ENCODE peak calls at places on chromosomes 2 and 18, in four cellular contexts. N is fibroblast of pulmonary artery, D is cardiac muscle cell, B is osteocyte. Q is an unnamed sample.

GRCh38 chr2:152715854-152716428 is 1.3 kb downstream of the PRPF40A start:
- DNase-seq in B (no peak), N (peak; percentile 32), D (peak; percentile 21), Q (no peak)

GRCh38 chr2:125564471-125564870 is 1091.5 kb upstream of the GYPC start:
- DNase-seq in N (no peak), D (no peak), B (no peak), Q (no peak)

GRCh38 chr18:59744271-59744721 is 47.1 kb upstream of the CCBE1 start:
- DNase-seq in D (peak; percentile 89), N (peak; percentile 88), B (no peak), Q (no peak)

GRCh38 chr2:14520385-14520945 is 112.1 kb upstream of the LRATD1 start:
- DNase-seq in N (no peak), B (no peak), D (no peak), Q (no peak)

GRCh38 chr2:61328707-61329251 is 142.1 kb downstream of the USP34 start:
- DNase-seq in D (no peak), B (no peak), N (no peak), Q (peak; percentile 17)

GRCh38 chr2:45170191-45170975 is 161.1 kb upstream of the SIX2 start:
- DNase-seq in B (no peak), N (no peak), D (no peak), Q (no peak)

GRCh38 chr2:43368483-43369385 is 142.3 kb upstream of the ZFP36L2 start:
- DNase-seq in N (peak; percentile 29), D (peak; percentile 53), B (no peak), Q (no peak)

GRCh38 chr2:12965540-12966269 is 249.0 kb downstream of the TRIB2 start:
- DNase-seq in N (peak; percentile 77), B (no peak), D (peak; percentile 70), Q (no peak)

GRCh38 chr2:113211226-113212105 is 37.7 kb downstream of the PSD4 start:
- DNase-seq in B (no peak), D (no peak), N (peak; percentile 26), Q (no peak)

GRCh38 chr2:64844087-64844486 is 145.1 kb upstream of the SLC1A4 start:
- DNase-seq in B (no peak), D (no peak), N (no peak), Q (no peak)

GRCh38 chr2:179745615-179746263 is 115.7 kb downstream of the ZNF385B start:
- DNase-seq in N (no peak), D (no peak), B (no peak), Q (no peak)

GRCh38 chr2:104969564-104969963 is 68.3 kb upstream of the MRPS9 start:
- DNase-seq in N (no peak), B (no peak), D (no peak), Q (no peak)

GRCh38 chr2:237907144-237907543 is 47.7 kb downstream of the RAMP1 start:
- DNase-seq in D (no peak), B (no peak), N (peak; percentile 35), Q (no peak)

GRCh38 chr2:73913414-73914054 is 13.1 kb upstream of the DGUOK start:
- DNase-seq in D (no peak), N (no peak), B (no peak), Q (no peak)

GRCh38 chr18:58535340-58536186 is 93.3 kb downstream of the ALPK2 start:
- DNase-seq in N (peak; percentile 64), B (no peak), D (peak; percentile 29), Q (peak; percentile 70)

GRCh38 chr18:23141022-23141999 is 6.0 kb downstream of the CABLES1 start:
- DNase-seq in N (peak; percentile 31), B (no peak), D (no peak), Q (no peak)

GRCh38 chr18:45547910-45548309 is 67.4 kb upstream of the SLC14A2 start:
- DNase-seq in D (no peak), B (no peak), N (no peak), Q (no peak)

GRCh38 chr18:68387246-68387645 is 327.7 kb downstream of the TMX3 start:
- DNase-seq in N (no peak), B (no peak), D (no peak), Q (no peak)

GRCh38 chr2:35530615-35531135 is 824.9 kb upstream of the CRIM1 start:
- DNase-seq in N (no peak), B (no peak), D (no peak), Q (no peak)

GRCh38 chr2:55010149-55010591 is 40.1 kb downstream of the RTN4 start:
- DNase-seq in N (peak; percentile 49), D (peak; percentile 52), B (no peak), Q (peak; percentile 48)

GRCh38 chr2:73269686-73270465 is 14.4 kb downstream of the FBXO41 start:
- DNase-seq in D (no peak), B (no peak), N (no peak), Q (no peak)

GRCh38 chr2:31318360-31319336 is 84.7 kb downstream of the EHD3 start:
- DNase-seq in D (peak; percentile 81), N (peak; percentile 31), B (peak; percentile 81), Q (no peak)

GRCh38 chr2:138030459-138030858 is 66.2 kb downstream of the HNMT start:
- DNase-seq in B (no peak), D (peak; percentile 59), N (peak; percentile 63), Q (peak; percentile 11)

GRCh38 chr2:134657650-134658250 is 61.0 kb downstream of the TMEM163 start:
- DNase-seq in D (no peak), B (peak; percentile 34), N (peak; percentile 5), Q (no peak)

GRCh38 chr18:23689031-23689615 is at the start of gene LAMA3:
- DNase-seq in N (no peak), D (peak; percentile 46), B (no peak), Q (peak; percentile 37)

GRCh38 chr2:207975910-207976309 is 49.4 kb downstream of the PLEKHM3 start:
- DNase-seq in N (no peak), D (no peak), B (no peak), Q (no peak)

GRCh38 chr2:69280017-69280671 is 106.9 kb downstream of the GFPT1 start:
- DNase-seq in N (no peak), D (peak; percentile 38), B (no peak), Q (no peak)

GRCh38 chr2:146312899-146313298 is 1531.9 kb upstream of the ACVR2A start:
- DNase-seq in N (peak; percentile 59), D (peak; percentile 58), B (no peak), Q (no peak)
- TF ChIP-seq CTCF in N (peak; percentile 30), D (peak; percentile 30), B (peak; percentile 63), Q (no peak)

GRCh38 chr2:128306931-128307460 is 11.7 kb downstream of the HS6ST1 start:
- DNase-seq in N (no peak), B (no peak), D (no peak), Q (no peak)

GRCh38 chr2:128307595-128307994 is 11.1 kb downstream of the HS6ST1 start:
- DNase-seq in B (no peak), N (no peak), D (no peak), Q (no peak)

GRCh38 chr2:128304715-128305554 is 13.7 kb downstream of the HS6ST1 start:
- DNase-seq in D (peak; percentile 97), N (peak; percentile 96), B (no peak), Q (no peak)

GRCh38 chr2:128305555-128306080 is 13.1 kb downstream of the HS6ST1 start:
- DNase-seq in N (peak; percentile 51), B (no peak), D (no peak), Q (peak; percentile 59)

DNA sequence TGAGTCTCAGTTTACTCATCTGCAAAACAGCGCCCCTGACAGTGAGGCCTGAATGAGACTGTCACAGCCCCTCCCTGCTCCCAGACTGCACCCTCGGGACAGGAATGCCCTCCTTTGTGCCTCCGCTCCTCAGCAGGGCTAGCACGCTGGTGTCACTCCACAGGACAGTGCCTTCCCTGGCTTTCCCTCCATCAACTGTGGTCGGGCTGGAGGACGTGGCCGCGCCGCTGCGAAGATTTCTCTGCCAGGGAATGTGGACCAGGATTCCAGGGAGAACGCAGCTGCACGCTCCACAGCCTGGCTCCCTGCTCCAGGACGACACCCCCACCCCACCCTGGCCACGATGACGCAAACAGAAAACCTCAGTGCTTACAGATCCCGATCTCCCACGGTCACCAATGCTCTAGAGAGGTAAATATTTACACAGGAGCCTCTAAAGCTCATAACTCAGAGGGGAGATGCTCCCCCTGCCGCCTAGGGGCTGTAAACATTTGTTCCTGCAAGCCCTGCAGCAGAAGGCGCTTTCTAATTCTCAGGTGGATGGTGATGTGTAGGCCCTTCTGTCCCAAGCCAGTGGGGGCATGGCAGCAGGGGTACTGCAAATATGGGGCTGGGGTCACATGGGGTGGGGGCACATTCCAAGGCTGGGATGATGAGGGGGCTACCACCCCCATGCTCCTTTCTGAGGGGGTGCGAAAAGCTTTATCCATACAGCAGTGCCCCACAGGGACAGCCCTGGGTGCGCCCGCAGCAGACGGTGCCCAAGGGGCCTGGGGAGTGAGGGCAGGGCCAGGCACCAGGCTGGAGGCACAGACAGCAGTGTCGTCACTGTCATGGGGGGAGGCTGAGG is 12.4 kb downstream of the HS6ST1 start:
- DNase-seq in N (peak; percentile 86), D (peak; percentile 92), B (no peak), Q (no peak)
- TF ChIP-seq CTCF in N (peak; percentile 26), D (peak; percentile 38), B (peak; percentile 29), Q (no peak)

GRCh38 chr2:136001147-136001546 is 15.7 kb upstream of the DARS1 start:
- DNase-seq in N (no peak), B (no peak), D (no peak), Q (no peak)

GRCh38 chr2:136006658-136007057 is 21.2 kb upstream of the DARS1 start:
- DNase-seq in B (no peak), N (no peak), D (no peak), Q (no peak)

GRCh38 chr2:136008205-136008865 is 22.9 kb upstream of the DARS1 start:
- DNase-seq in D (no peak), B (no peak), N (no peak), Q (no peak)

GRCh38 chr2:136004920-136005319 is 19.5 kb upstream of the DARS1 start:
- DNase-seq in B (no peak), N (no peak), D (no peak), Q (no peak)

DNA sequence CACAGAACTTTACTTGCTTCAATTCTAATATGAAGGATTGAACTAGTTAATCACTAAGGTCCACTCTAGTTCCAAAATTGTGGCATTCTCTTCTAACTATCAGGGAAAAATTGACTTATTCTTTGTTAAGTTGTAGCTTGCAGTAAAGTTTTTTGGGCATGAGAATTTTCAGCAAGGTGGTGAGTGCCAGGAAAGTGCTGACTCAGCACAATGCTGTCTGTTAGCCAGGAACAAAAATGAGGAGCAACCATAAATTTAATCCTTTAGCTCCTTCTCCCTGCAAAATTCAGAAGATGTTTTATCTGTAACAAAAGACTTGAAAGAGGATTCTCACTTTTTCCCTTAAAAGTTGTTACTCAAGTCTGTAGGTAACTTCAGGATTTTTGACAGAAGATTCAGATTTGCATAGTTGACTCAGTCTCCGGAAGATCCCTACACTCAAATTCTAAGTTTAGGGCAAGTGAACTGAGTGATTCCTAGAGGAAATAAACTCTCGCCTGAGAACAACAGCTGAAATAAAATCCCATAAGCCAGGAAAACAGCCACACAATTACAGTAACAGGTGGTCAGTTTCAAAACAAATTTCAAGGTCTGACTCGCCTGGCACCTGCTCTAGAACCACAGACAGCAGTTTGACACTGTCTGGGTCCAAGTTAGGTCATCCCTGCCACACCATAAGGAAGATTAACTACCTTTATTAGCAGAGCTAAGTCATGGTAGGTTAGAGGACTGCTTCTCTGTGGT is 20.2 kb upstream of the DARS1 start:
- DNase-seq in D (no peak), N (no peak), B (no peak), Q (no peak)
- TF ChIP-seq CTCF in D (no peak), N (no peak), B (no peak), Q (no peak)

GRCh38 chr2:216111122-216111521 is 2.0 kb downstream of the XRCC5 start:
- DNase-seq in D (no peak), B (no peak), N (no peak), Q (no peak)

GRCh38 chr2:216109962-216110614 is 940 bp downstream of the XRCC5 start:
- DNase-seq in D (peak; percentile 58), N (peak; percentile 69), B (no peak), Q (no peak)

GRCh38 chr2:216108967-216109921 is at the start of gene XRCC5:
- DNase-seq in N (peak; percentile 98), B (peak; percentile 99), D (peak; percentile 98), Q (peak; percentile 93)

GRCh38 chr2:216108310-216108966 is 710 bp upstream of the XRCC5 start:
- DNase-seq in D (no peak), B (no peak), N (no peak), Q (no peak)

GRCh38 chr2:216110620-216111019 is 1.5 kb downstream of the XRCC5 start:
- DNase-seq in N (no peak), D (no peak), B (no peak), Q (no peak)
- TF ChIP-seq CTCF in N (no peak), D (no peak), B (no peak), Q (no peak)

Q was measured in GM10248.